ENCODE peak calls at places on chromosome 13, in ten cellular contexts. One of them, this sample, is unnamed.

GRCh38 chr13:65914707-65915106 is 1315.4 kb downstream of the PCDH9 start:
- DNase-seq in suprapubic skin: no peak
- DNase-seq in NCI-H1092 treated with DMSO at 0.1 percent for 48 hours: no peak
- DNase-seq in dorsolateral prefrontal cortex: no peak
- DNase-seq in EL: peak; percentile 53
- DNase-seq in effector CD4-positive, alpha-beta T cell: no peak
- DNase-seq in GM04503: no peak
- DNase-seq in breast epithelium: no peak
- DNase-seq in putamen: no peak
- DNase-seq in substantia nigra: no peak
- DNase-seq in this sample: no peak

GRCh38 chr13:28268800-28269223 is 130.5 kb downstream of the PAN3 start:
- DNase-seq in substantia nigra: no peak
- DNase-seq in dorsolateral prefrontal cortex: no peak
- DNase-seq in GM04503: no peak
- DNase-seq in effector CD4-positive, alpha-beta T cell: no peak
- DNase-seq in putamen: no peak
- DNase-seq in NCI-H1092 treated with DMSO at 0.1 percent for 48 hours: no peak
- DNase-seq in EL: no peak
- DNase-seq in breast epithelium: no peak
- DNase-seq in suprapubic skin: no peak
- DNase-seq in this sample: no peak

GRCh38 chr13:50783066-50783465 is 60.4 kb downstream of the DLEU7 start:
- DNase-seq in effector CD4-positive, alpha-beta T cell: no peak
- DNase-seq in breast epithelium: no peak
- DNase-seq in putamen: no peak
- DNase-seq in suprapubic skin: no peak
- DNase-seq in GM04503: no peak
- DNase-seq in dorsolateral prefrontal cortex: no peak
- DNase-seq in substantia nigra: no peak
- DNase-seq in NCI-H1092 treated with DMSO at 0.1 percent for 48 hours: no peak
- DNase-seq in EL: no peak
- DNase-seq in this sample: no peak

GRCh38 chr13:43986395-43986794 is 106.7 kb downstream of the LACC1 start:
- DNase-seq in EL: no peak
- DNase-seq in putamen: no peak
- DNase-seq in dorsolateral prefrontal cortex: no peak
- DNase-seq in NCI-H1092 treated with DMSO at 0.1 percent for 48 hours: peak; percentile 76
- DNase-seq in effector CD4-positive, alpha-beta T cell: no peak
- DNase-seq in suprapubic skin: no peak
- DNase-seq in substantia nigra: no peak
- DNase-seq in breast epithelium: no peak
- DNase-seq in GM04503: no peak
- DNase-seq in this sample: no peak

GRCh38 chr13:64051278-64051677 is 2635.6 kb upstream of the PCDH20 start:
- DNase-seq in EL: no peak
- DNase-seq in dorsolateral prefrontal cortex: no peak
- DNase-seq in putamen: no peak
- DNase-seq in substantia nigra: no peak
- DNase-seq in GM04503: no peak
- DNase-seq in effector CD4-positive, alpha-beta T cell: no peak
- DNase-seq in breast epithelium: no peak
- DNase-seq in suprapubic skin: no peak
- DNase-seq in NCI-H1092 treated with DMSO at 0.1 percent for 48 hours: no peak
- DNase-seq in this sample: no peak

GRCh38 chr13:78045916-78046315 is 127.3 kb upstream of the EDNRB start:
- DNase-seq in suprapubic skin: no peak
- DNase-seq in putamen: no peak
- DNase-seq in substantia nigra: no peak
- DNase-seq in breast epithelium: no peak
- DNase-seq in dorsolateral prefrontal cortex: no peak
- DNase-seq in NCI-H1092 treated with DMSO at 0.1 percent for 48 hours: no peak
- DNase-seq in EL: no peak
- DNase-seq in effector CD4-positive, alpha-beta T cell: no peak
- DNase-seq in GM04503: no peak
- DNase-seq in this sample: no peak

GRCh38 chr13:23903906-23904280 is 6.6 kb upstream of the C1QTNF9B start:
- DNase-seq in suprapubic skin: no peak
- DNase-seq in EL: no peak
- DNase-seq in NCI-H1092 treated with DMSO at 0.1 percent for 48 hours: no peak
- DNase-seq in GM04503: no peak
- DNase-seq in dorsolateral prefrontal cortex: no peak
- DNase-seq in effector CD4-positive, alpha-beta T cell: no peak
- DNase-seq in substantia nigra: no peak
- DNase-seq in breast epithelium: no peak
- DNase-seq in putamen: no peak
- DNase-seq in this sample: no peak

GRCh38 chr13:85557651-85558050 is 241.6 kb downstream of the SLITRK6 start:
- DNase-seq in breast epithelium: no peak
- DNase-seq in EL: no peak
- DNase-seq in substantia nigra: no peak
- DNase-seq in GM04503: no peak
- DNase-seq in suprapubic skin: no peak
- DNase-seq in effector CD4-positive, alpha-beta T cell: no peak
- DNase-seq in putamen: no peak
- DNase-seq in dorsolateral prefrontal cortex: no peak
- DNase-seq in NCI-H1092 treated with DMSO at 0.1 percent for 48 hours: no peak
- DNase-seq in this sample: no peak

GRCh38 chr13:41837668-41838067 is 123.2 kb downstream of the VWA8 start:
- DNase-seq in putamen: no peak
- DNase-seq in GM04503: no peak
- DNase-seq in NCI-H1092 treated with DMSO at 0.1 percent for 48 hours: no peak
- DNase-seq in suprapubic skin: no peak
- DNase-seq in dorsolateral prefrontal cortex: no peak
- DNase-seq in effector CD4-positive, alpha-beta T cell: no peak
- DNase-seq in breast epithelium: no peak
- DNase-seq in substantia nigra: no peak
- DNase-seq in EL: no peak
- DNase-seq in this sample: no peak

GRCh38 chr13:39107484-39108040 is 69.3 kb downstream of the NHLRC3 start:
- DNase-seq in suprapubic skin: no peak
- DNase-seq in GM04503: no peak
- DNase-seq in EL: no peak
- DNase-seq in substantia nigra: no peak
- DNase-seq in NCI-H1092 treated with DMSO at 0.1 percent for 48 hours: peak; percentile 54
- DNase-seq in dorsolateral prefrontal cortex: no peak
- DNase-seq in breast epithelium: no peak
- DNase-seq in putamen: no peak
- DNase-seq in effector CD4-positive, alpha-beta T cell: no peak
- DNase-seq in this sample: no peak

GRCh38 chr13:96900992-96901391 is 93.3 kb downstream of the OXGR1 start:
- DNase-seq in dorsolateral prefrontal cortex: no peak
- DNase-seq in putamen: no peak
- DNase-seq in breast epithelium: no peak
- DNase-seq in suprapubic skin: no peak
- DNase-seq in NCI-H1092 treated with DMSO at 0.1 percent for 48 hours: no peak
- DNase-seq in substantia nigra: no peak
- DNase-seq in EL: no peak
- DNase-seq in effector CD4-positive, alpha-beta T cell: no peak
- DNase-seq in GM04503: no peak
- DNase-seq in this sample: no peak

GRCh38 chr13:24740014-24740890 is 23.7 kb upstream of the RNF17 start:
- DNase-seq in putamen: no peak
- DNase-seq in breast epithelium: no peak
- DNase-seq in suprapubic skin: no peak
- DNase-seq in dorsolateral prefrontal cortex: no peak
- DNase-seq in effector CD4-positive, alpha-beta T cell: no peak
- DNase-seq in NCI-H1092 treated with DMSO at 0.1 percent for 48 hours: no peak
- DNase-seq in EL: no peak
- DNase-seq in GM04503: no peak
- DNase-seq in substantia nigra: no peak
- DNase-seq in this sample: no peak

GRCh38 chr13:108115739-108116138 is 99.6 kb downstream of the LIG4 start:
- DNase-seq in substantia nigra: no peak
- DNase-seq in effector CD4-positive, alpha-beta T cell: no peak
- DNase-seq in breast epithelium: no peak
- DNase-seq in suprapubic skin: no peak
- DNase-seq in NCI-H1092 treated with DMSO at 0.1 percent for 48 hours: no peak
- DNase-seq in GM04503: no peak
- DNase-seq in dorsolateral prefrontal cortex: no peak
- DNase-seq in EL: no peak
- DNase-seq in putamen: no peak
- DNase-seq in this sample: no peak